ENCODE peak calls at places on chromosomes 11 and 22, in four cellular contexts. B is effector memory CD4-positive, alpha-beta T cell; O is psoas muscle; M is fibroblast of lung. N is an unnamed sample.

GRCh38 chr11:19614370-19614936 is 98.2 kb upstream of the NAV2 start:
- DNase-seq in B (no peak), O (no peak), M (no peak), N (no peak)

GRCh38 chr11:7583248-7583647 is 69.4 kb downstream of the PPFIBP2 start:
- DNase-seq in B (no peak), O (no peak), M (no peak), N (no peak)

GRCh38 chr22:29117799-29118477 is 45.1 kb downstream of the KREMEN1 start:
- DNase-seq in B (no peak), O (no peak), M (peak; percentile 66), N (no peak)

GRCh38 chr11:19953909-19954308 is 206.4 kb downstream of the DBX1 start:
- DNase-seq in B (no peak), O (no peak), M (peak; percentile 88), N (no peak)

GRCh38 chr11:132908017-132908810 is 624.1 kb downstream of the OPCML start:
- DNase-seq in B (no peak), O (no peak), M (no peak), N (no peak)

GRCh38 chr11:5040876-5041275 is 5.5 kb upstream of the OR52J3 start:
- DNase-seq in B (no peak), O (no peak), M (no peak), N (no peak)

GRCh38 chr11:75140269-75141138 is 10.4 kb upstream of the SLCO2B1 start:
- DNase-seq in B (peak; percentile 55), O (peak; percentile 76), M (peak; percentile 26), N (peak; percentile 74)

GRCh38 chr22:38864361-38865191 is 7.4 kb downstream of the CBX6 start:
- DNase-seq in B (no peak), O (peak; percentile 63), M (no peak), N (no peak)

GRCh38 chr22:34135749-34136148 is 215.5 kb upstream of the LARGE1 start:
- DNase-seq in B (no peak), O (no peak), M (no peak), N (no peak)

GRCh38 chr11:122422707-122423106 is 232.8 kb upstream of the UBASH3B start:
- DNase-seq in B (no peak), O (no peak), M (no peak), N (no peak)

GRCh38 chr11:126348806-126349582 is 6.5 kb upstream of the ST3GAL4 start:
- DNase-seq in B (no peak), O (peak; percentile 64), M (peak; percentile 56), N (no peak)

GRCh38 chr11:27926981-27927481 is 180.9 kb downstream of the KIF18A start:
- DNase-seq in B (no peak), O (no peak), M (peak; percentile 78), N (no peak)

GRCh38 chr11:74318241-74318932 is 6.9 kb upstream of the P4HA3 start:
- DNase-seq in B (no peak), O (no peak), M (peak; percentile 14), N (no peak)

DNA sequence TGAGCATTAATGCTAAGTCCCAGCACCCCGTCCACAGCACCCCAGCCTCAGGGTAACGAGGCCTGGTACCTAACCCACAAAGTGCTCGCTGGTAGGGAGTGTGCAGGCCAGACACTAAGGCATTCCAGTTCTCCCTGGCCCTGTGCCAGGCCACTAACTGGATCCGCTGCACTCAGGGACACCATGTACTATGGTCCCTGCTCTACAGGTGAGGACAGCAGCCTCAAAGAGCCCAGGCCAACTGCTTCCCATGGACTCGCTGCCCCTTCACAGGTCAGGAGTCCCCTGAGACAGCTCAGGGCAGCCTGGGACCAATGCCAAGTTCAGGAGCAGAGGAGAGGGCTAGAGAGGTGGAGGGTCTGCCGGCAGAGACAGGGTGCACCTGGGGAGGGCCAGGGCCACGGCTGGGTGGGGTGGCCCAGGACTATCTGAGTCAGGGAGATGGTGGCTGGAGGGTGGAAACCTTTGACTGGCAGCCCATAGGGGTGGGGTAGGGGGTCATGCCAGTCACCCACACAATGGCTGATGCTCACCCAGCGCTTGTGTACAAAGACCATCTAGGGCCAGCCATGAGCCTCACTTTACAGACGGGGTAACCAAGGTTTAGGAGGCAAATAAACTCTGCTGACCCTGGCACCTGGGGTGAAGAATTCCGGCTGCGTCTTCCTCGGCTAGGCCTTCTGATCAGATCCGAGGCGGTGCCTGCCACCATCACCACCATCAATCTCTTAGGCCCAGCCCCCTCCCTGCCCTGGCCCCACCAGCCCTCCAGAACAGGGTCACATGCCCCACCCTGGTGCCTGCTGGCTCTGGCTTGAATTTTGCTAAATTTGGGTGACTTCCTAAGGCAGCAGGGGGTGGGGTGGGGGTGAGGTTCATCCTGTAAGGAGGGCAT is 5.6 kb downstream of the OSBPL5 start:
- DNase-seq in B (no peak), O (peak; percentile 83), M (peak; percentile 58), N (no peak)
- H3K4me3 ChIP-seq in B (no peak overlapping the region), O (peak overlapping the region; percentile 70), M (peak overlapping the region; percentile 72), N (no peak overlapping the region)

GRCh38 chr22:36371920-36372319 is 15.8 kb downstream of the MYH9 start:
- DNase-seq in B (no peak), O (no peak), M (no peak), N (peak; percentile 53)
- H3K4me1 ChIP-seq in B (peaks cover 99% of the 10 kb centered on the region), O (peaks cover 91% of the 10 kb centered on the region), M (peaks cover 69% of the 10 kb centered on the region), N (peaks cover 100% of the 10 kb centered on the region)

DNA sequence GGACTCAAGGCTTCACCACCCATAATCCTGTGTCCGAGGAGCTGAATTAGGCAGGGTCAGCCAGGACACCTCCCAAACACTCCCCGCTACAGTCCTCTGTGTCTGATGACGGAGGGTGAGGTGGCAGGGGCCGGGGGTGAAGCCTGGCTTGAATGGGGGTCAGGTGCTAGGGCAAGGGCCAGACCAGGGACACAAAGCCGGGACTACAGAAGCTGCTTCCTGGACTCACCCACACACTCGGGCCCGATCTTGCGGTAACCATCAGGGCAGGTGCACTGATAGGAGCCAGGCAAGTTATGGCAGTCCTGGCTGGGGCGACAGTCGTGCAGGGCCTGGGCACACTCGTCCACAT is 2.3 kb downstream of the EFEMP2 start:
- DNase-seq in B (no peak), O (no peak), M (no peak), N (no peak)
- H3K4me3 ChIP-seq in B (no peak overlapping the region), O (no peak overlapping the region), M (no peak overlapping the region), N (no peak overlapping the region)

GRCh38 chr11:100677796-100678195 is 9.3 kb upstream of the ARHGAP42 start:
- DNase-seq in B (no peak), O (no peak), M (no peak), N (no peak)
- H3K4me1 ChIP-seq in B (no peaks in the 10 kb centered on the region), O (no peaks in the 10 kb centered on the region), M (peaks cover 4% of the 10 kb centered on the region), N (no peaks in the 10 kb centered on the region)

GRCh38 chr11:130865091-130865771 is 51.0 kb downstream of the SNX19 start:
- DNase-seq in B (no peak), O (peak; percentile 76), M (no peak), N (no peak)

GRCh38 chr11:130865772-130866114 is 50.5 kb downstream of the SNX19 start:
- DNase-seq in B (no peak), O (peak; percentile 73), M (no peak), N (no peak)

GRCh38 chr11:130859896-130860295 is 56.4 kb downstream of the SNX19 start:
- DNase-seq in B (no peak), O (no peak), M (peak; percentile 50), N (no peak)

GRCh38 chr11:130861283-130861682 is 55.0 kb downstream of the SNX19 start:
- DNase-seq in B (no peak), O (no peak), M (no peak), N (no peak)

GRCh38 chr11:130861902-130862552 is 54.3 kb downstream of the SNX19 start:
- DNase-seq in B (peak; percentile 68), O (peak; percentile 95), M (peak; percentile 95), N (peak; percentile 83)
- H3K4me3 ChIP-seq in B (no peak overlapping the region), O (no peak overlapping the region), M (no peak overlapping the region), N (no peak overlapping the region)

GRCh38 chr22:31099386-31099785 is 8.0 kb downstream of the SELENOM start:
- DNase-seq in B (no peak), O (no peak), M (peak; percentile 48), N (no peak)
- H3K4me1 ChIP-seq in B (no peaks in the 10 kb centered on the region), O (peaks cover 72% of the 10 kb centered on the region), M (peaks cover 21% of the 10 kb centered on the region), N (no peaks in the 10 kb centered on the region)

GRCh38 chr11:70205049-70205725 is 2.1 kb downstream of the FADD start:
- DNase-seq in B (no peak), O (no peak), M (no peak), N (no peak)
- H3K4me3 ChIP-seq in B (no peak overlapping the region), O (peak overlapping the region; percentile 94), M (no peak overlapping the region), N (peak overlapping the region; percentile 98)

DNA sequence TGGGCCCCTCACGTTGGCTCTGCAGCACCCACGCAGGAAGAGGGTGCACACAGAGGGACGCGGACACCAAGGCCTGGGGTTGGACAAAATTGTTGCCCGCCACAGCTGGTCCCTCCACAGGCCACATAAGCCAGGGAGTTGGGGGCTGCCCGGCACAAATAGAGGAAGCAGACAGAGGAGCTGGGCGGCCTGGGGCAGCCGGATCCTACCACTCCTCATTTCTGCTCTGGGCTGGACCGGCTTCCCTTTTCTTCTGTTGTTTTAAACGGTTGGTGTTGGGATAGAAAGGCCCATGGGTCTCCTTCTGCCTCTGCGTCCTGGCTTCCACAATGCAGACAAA is 36.4 kb upstream of the LINC01488 start:
- DNase-seq in B (no peak), O (peak; percentile 58), M (no peak), N (no peak)
- H3K4me1 ChIP-seq in B (peaks cover 9% of the 10 kb centered on the region), O (peaks cover 33% of the 10 kb centered on the region), M (peaks cover 35% of the 10 kb centered on the region), N (peaks cover 10% of the 10 kb centered on the region)

GRCh38 chr22:40979198-40979597 is 28.0 kb downstream of the RBX1 start:
- DNase-seq in B (no peak), O (no peak), M (no peak), N (no peak)

GRCh38 chr22:40976866-40977700 is 25.9 kb downstream of the RBX1 start:
- DNase-seq in B (no peak), O (no peak), M (no peak), N (no peak)

GRCh38 chr22:40979871-40980270 is 28.7 kb downstream of the RBX1 start:
- DNase-seq in B (no peak), O (no peak), M (no peak), N (no peak)

DNA sequence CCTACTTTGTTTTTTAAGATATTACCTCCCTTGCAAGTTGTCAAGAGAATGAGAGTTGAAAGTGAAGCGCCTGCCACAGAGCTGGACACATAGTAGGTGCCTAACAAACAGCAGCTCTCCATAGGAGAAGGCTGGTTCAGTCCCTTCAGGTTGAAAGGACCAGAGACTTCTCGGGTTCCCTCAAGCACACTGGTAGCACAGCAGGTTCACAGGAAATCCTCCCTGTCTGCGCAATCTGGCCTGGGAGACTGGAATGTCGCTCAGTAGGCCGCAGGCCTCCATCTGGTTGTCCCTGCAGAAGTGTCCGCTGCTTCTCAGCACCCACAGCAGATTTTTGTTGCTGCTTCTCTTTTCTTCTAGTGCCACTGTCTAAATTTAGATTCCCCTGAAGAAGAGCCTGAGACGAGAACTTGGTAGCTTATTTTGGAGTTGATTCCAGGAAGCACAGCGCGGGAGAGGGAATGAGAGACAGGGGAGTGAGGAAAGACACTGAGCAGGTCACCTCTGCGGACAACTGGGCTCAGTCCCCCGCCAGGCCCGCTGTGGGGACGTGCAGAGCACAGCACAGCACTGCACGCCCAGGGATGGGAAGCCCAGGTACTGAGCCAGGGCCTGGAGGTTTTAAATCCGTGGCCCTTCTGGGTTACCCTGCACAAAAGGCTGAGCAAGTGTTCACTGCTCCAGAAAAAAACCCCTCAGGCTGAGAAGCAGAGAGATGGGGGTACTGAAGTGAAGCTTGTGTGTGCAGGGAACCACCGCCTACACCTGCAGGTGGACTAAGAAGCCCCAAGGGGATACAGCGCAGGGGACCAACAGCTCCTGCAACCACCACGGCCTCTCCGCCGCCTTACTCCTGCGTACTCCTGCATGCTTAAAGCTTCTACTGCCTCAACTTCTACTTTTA is 31.6 kb downstream of the RBX1 start:
- DNase-seq in B (no peak), O (no peak), M (no peak), N (no peak)
- H3K4me3 ChIP-seq in B (no peak overlapping the region), O (no peak overlapping the region), M (no peak overlapping the region), N (no peak overlapping the region)